ENCODE peak calls at places on chromosome 1, in eight cellular contexts. B is NCI-H2029 treated with DMSO at 0.1 percent for 48 hours; U is erythroblast; O is HepG2; M is bronchial epithelial cell; Q is fibroblast of the conjunctiva; X is glutamatergic neuron; L is CD4-positive, alpha-beta T cell. A is an unnamed sample.

GRCh38 chr1:27643626-27644368 is 8.8 kb upstream of the FGR start:
- DNase-seq in L (peak), M (peak), Q (no peak), B (no peak), X (peak), U (peak), O (peak), A (peak)

GRCh38 chr1:228341450-228341813 is 65.2 kb downstream of the TRIM11 start:
- DNase-seq in X (no peak), U (no peak), O (no peak), Q (no peak), L (no peak), M (no peak), B (no peak), A (no peak)

GRCh38 chr1:119896303-119896702 is at the start of gene ADAM30:
- DNase-seq in B (no peak), Q (no peak), L (no peak), M (no peak), O (no peak), U (no peak), X (no peak), A (no peak)

GRCh38 chr1:181479137-181479745 is 4.1 kb upstream of the CACNA1E start:
- DNase-seq in M (peak), B (peak), L (no peak), O (peak), U (peak), Q (peak), X (peak), A (peak)

GRCh38 chr1:51327386-51327785 is 3.0 kb downstream of the TTC39A start:
- DNase-seq in M (peak), U (no peak), B (no peak), Q (no peak), L (no peak), X (no peak), O (no peak), A (no peak)

GRCh38 chr1:67803380-67804279 is 29.6 kb downstream of the GNG12 start:
- DNase-seq in L (no peak), B (no peak), Q (peak), X (no peak), O (no peak), M (peak), U (no peak), A (no peak)

GRCh38 chr1:74579425-74579824 is 67.0 kb upstream of the LRRC53 start:
- DNase-seq in B (no peak), U (no peak), L (no peak), M (no peak), O (no peak), Q (no peak), X (no peak), A (no peak)

GRCh38 chr1:66370462-66370907 is 163.5 kb upstream of the SGIP1 start:
- DNase-seq in L (no peak), B (no peak), O (no peak), M (no peak), Q (no peak), U (no peak), X (no peak), A (peak)

GRCh38 chr1:45446950-45447672 is 43.9 kb downstream of the TESK2 start:
- DNase-seq in L (no peak), Q (no peak), M (no peak), U (peak), X (no peak), O (no peak), B (no peak), A (no peak)

GRCh38 chr1:232534552-232535517 is 95.1 kb downstream of the SIPA1L2 start:
- DNase-seq in O (no peak), U (no peak), L (no peak), M (no peak), X (no peak), Q (no peak), B (no peak), A (no peak)

A was measured in dermis blood vessel endothelial cell.